ENCODE peak calls at places on chromosome 4, in eight cellular contexts. One of them, this sample, is unnamed.
A peak's percentile ranks its signal among the peaks of the same experiment; 100 is the strongest.

GRCh38 chr4:59805176-59805575 is 1395.0 kb upstream of the ADGRL3 start:
- DNase-seq in HAP-1: no peak
- DNase-seq in OCI-LY7: no peak
- DNase-seq in CD8-positive, alpha-beta T cell: no peak
- DNase-seq in aorta: no peak
- DNase-seq in cardiac fibroblast: no peak
- DNase-seq in H1: no peak
- DNase-seq in WERI-Rb-1: no peak
- DNase-seq in this sample: no peak

GRCh38 chr4:110104661-110105060 is 93.8 kb downstream of the ELOVL6 start:
- DNase-seq in HAP-1: no peak
- DNase-seq in OCI-LY7: no peak
- DNase-seq in CD8-positive, alpha-beta T cell: no peak
- DNase-seq in aorta: no peak
- DNase-seq in cardiac fibroblast: no peak
- DNase-seq in H1: no peak
- DNase-seq in WERI-Rb-1: no peak
- DNase-seq in this sample: no peak

GRCh38 chr4:15006416-15007024 is 4.2 kb downstream of the CPEB2 start:
- DNase-seq in HAP-1: no peak
- DNase-seq in OCI-LY7: peak; percentile 50
- DNase-seq in CD8-positive, alpha-beta T cell: no peak
- DNase-seq in aorta: no peak
- DNase-seq in cardiac fibroblast: no peak
- DNase-seq in H1: no peak
- DNase-seq in WERI-Rb-1: no peak
- DNase-seq in this sample: peak; percentile 41

GRCh38 chr4:136650541-136651277 is 881.6 kb downstream of the PCDH18 start:
- DNase-seq in HAP-1: peak; percentile 59
- DNase-seq in OCI-LY7: no peak
- DNase-seq in CD8-positive, alpha-beta T cell: no peak
- DNase-seq in aorta: no peak
- DNase-seq in cardiac fibroblast: peak; percentile 0
- DNase-seq in H1: no peak
- DNase-seq in WERI-Rb-1: no peak
- DNase-seq in this sample: peak; percentile 63

GRCh38 chr4:170990989-170991589 is 822.1 kb upstream of the GALNTL6 start:
- DNase-seq in HAP-1: peak; percentile 79
- DNase-seq in OCI-LY7: peak; percentile 37
- DNase-seq in CD8-positive, alpha-beta T cell: no peak
- DNase-seq in aorta: no peak
- DNase-seq in cardiac fibroblast: no peak
- DNase-seq in H1: peak; percentile 55
- DNase-seq in WERI-Rb-1: peak; percentile 66
- DNase-seq in this sample: peak; percentile 54

GRCh38 chr4:155413451-155413850 is 36.7 kb upstream of the MAP9 start:
- DNase-seq in HAP-1: no peak
- DNase-seq in OCI-LY7: no peak
- DNase-seq in CD8-positive, alpha-beta T cell: no peak
- DNase-seq in aorta: no peak
- DNase-seq in cardiac fibroblast: no peak
- DNase-seq in H1: no peak
- DNase-seq in WERI-Rb-1: no peak
- DNase-seq in this sample: no peak

GRCh38 chr4:143406523-143406922 is 69.8 kb downstream of the GAB1 start:
- DNase-seq in HAP-1: no peak
- DNase-seq in OCI-LY7: no peak
- DNase-seq in CD8-positive, alpha-beta T cell: no peak
- DNase-seq in aorta: peak; percentile 87
- DNase-seq in cardiac fibroblast: peak; percentile 80
- DNase-seq in H1: no peak
- DNase-seq in WERI-Rb-1: no peak
- DNase-seq in this sample: no peak

GRCh38 chr4:106104276-106104675 is 209.0 kb downstream of the NPNT start:
- DNase-seq in HAP-1: no peak
- DNase-seq in OCI-LY7: no peak
- DNase-seq in CD8-positive, alpha-beta T cell: no peak
- DNase-seq in aorta: no peak
- DNase-seq in cardiac fibroblast: no peak
- DNase-seq in H1: no peak
- DNase-seq in WERI-Rb-1: no peak
- DNase-seq in this sample: no peak

GRCh38 chr4:94500696-94501095 is 49.0 kb downstream of the PDLIM5 start:
- DNase-seq in HAP-1: no peak
- DNase-seq in OCI-LY7: no peak
- DNase-seq in CD8-positive, alpha-beta T cell: no peak
- DNase-seq in aorta: no peak
- DNase-seq in cardiac fibroblast: peak; percentile 53
- DNase-seq in H1: no peak
- DNase-seq in WERI-Rb-1: no peak
- DNase-seq in this sample: no peak

GRCh38 chr4:77037736-77038135 is 38.1 kb downstream of the CCNI start:
- DNase-seq in HAP-1: no peak
- DNase-seq in OCI-LY7: no peak
- DNase-seq in CD8-positive, alpha-beta T cell: no peak
- DNase-seq in aorta: no peak
- DNase-seq in cardiac fibroblast: no peak
- DNase-seq in H1: no peak
- DNase-seq in WERI-Rb-1: no peak
- DNase-seq in this sample: no peak

GRCh38 chr4:3257691-3258482 is 8.9 kb downstream of the MSANTD1 start:
- DNase-seq in HAP-1: no peak
- DNase-seq in OCI-LY7: no peak
- DNase-seq in CD8-positive, alpha-beta T cell: no peak
- DNase-seq in aorta: peak; percentile 60
- DNase-seq in cardiac fibroblast: peak; percentile 25
- DNase-seq in H1: no peak
- DNase-seq in WERI-Rb-1: peak; percentile 5
- DNase-seq in this sample: peak; percentile 87

GRCh38 chr4:74794341-74794801 is at the start of gene BTC:
- DNase-seq in HAP-1: no peak
- DNase-seq in OCI-LY7: no peak
- DNase-seq in CD8-positive, alpha-beta T cell: no peak
- DNase-seq in aorta: peak; percentile 77
- DNase-seq in cardiac fibroblast: peak; percentile 19
- DNase-seq in H1: peak; percentile 60
- DNase-seq in WERI-Rb-1: peak; percentile 73
- DNase-seq in this sample: peak; percentile 59

GRCh38 chr4:19739101-19739651 is 512.5 kb upstream of the SLIT2 start:
- DNase-seq in HAP-1: no peak
- DNase-seq in OCI-LY7: no peak
- DNase-seq in CD8-positive, alpha-beta T cell: no peak
- DNase-seq in aorta: no peak
- DNase-seq in cardiac fibroblast: peak; percentile 89
- DNase-seq in H1: no peak
- DNase-seq in WERI-Rb-1: no peak
- DNase-seq in this sample: peak; percentile 89

GRCh38 chr4:88064410-88064809 is 57.0 kb downstream of the PKD2 start:
- DNase-seq in HAP-1: no peak
- DNase-seq in OCI-LY7: no peak
- DNase-seq in CD8-positive, alpha-beta T cell: no peak
- DNase-seq in aorta: no peak
- DNase-seq in cardiac fibroblast: no peak
- DNase-seq in H1: no peak
- DNase-seq in WERI-Rb-1: no peak
- DNase-seq in this sample: no peak

GRCh38 chr4:156362581-156362980 is 408.9 kb upstream of the CTSO start:
- DNase-seq in HAP-1: no peak
- DNase-seq in OCI-LY7: no peak
- DNase-seq in CD8-positive, alpha-beta T cell: no peak
- DNase-seq in aorta: no peak
- DNase-seq in cardiac fibroblast: no peak
- DNase-seq in H1: no peak
- DNase-seq in WERI-Rb-1: no peak
- DNase-seq in this sample: peak; percentile 5

GRCh38 chr4:30718021-30718888 is 1.9 kb upstream of the PCDH7 start:
- DNase-seq in HAP-1: peak; percentile 15
- DNase-seq in OCI-LY7: no peak
- DNase-seq in CD8-positive, alpha-beta T cell: no peak
- DNase-seq in aorta: peak; percentile 92
- DNase-seq in cardiac fibroblast: peak; percentile 50
- DNase-seq in H1: peak; percentile 80
- DNase-seq in WERI-Rb-1: peak; percentile 50
- DNase-seq in this sample: peak; percentile 44
- H3K4me3 ChIP-seq in HAP-1: peak overlapping the region; percentile 35
- H3K4me3 ChIP-seq in OCI-LY7: no peak overlapping the region
- H3K4me3 ChIP-seq in CD8-positive, alpha-beta T cell: peak overlapping the region; percentile 52
- H3K4me3 ChIP-seq in aorta: peak overlapping the region; percentile 92
- H3K4me3 ChIP-seq in cardiac fibroblast: peak overlapping the region; percentile 61
- H3K4me3 ChIP-seq in H1: peak overlapping the region; percentile 82
- H3K4me3 ChIP-seq in WERI-Rb-1: peak overlapping the region; percentile 59
- H3K4me3 ChIP-seq in this sample: peak overlapping the region; percentile 70

GRCh38 chr4:73411731-73412414 is 7.8 kb downstream of the ALB start:
- DNase-seq in HAP-1: no peak
- DNase-seq in OCI-LY7: no peak
- DNase-seq in CD8-positive, alpha-beta T cell: no peak
- DNase-seq in aorta: no peak
- DNase-seq in cardiac fibroblast: no peak
- DNase-seq in H1: no peak
- DNase-seq in WERI-Rb-1: no peak
- DNase-seq in this sample: no peak

GRCh38 chr4:73413294-73413755 is 9.2 kb downstream of the ALB start:
- DNase-seq in HAP-1: no peak
- DNase-seq in OCI-LY7: no peak
- DNase-seq in CD8-positive, alpha-beta T cell: no peak
- DNase-seq in aorta: no peak
- DNase-seq in cardiac fibroblast: no peak
- DNase-seq in H1: no peak
- DNase-seq in WERI-Rb-1: no peak
- DNase-seq in this sample: no peak

GRCh38 chr4:73409978-73410588 is 6.0 kb downstream of the ALB start:
- DNase-seq in HAP-1: no peak
- DNase-seq in OCI-LY7: no peak
- DNase-seq in CD8-positive, alpha-beta T cell: no peak
- DNase-seq in aorta: no peak
- DNase-seq in cardiac fibroblast: no peak
- DNase-seq in H1: no peak
- DNase-seq in WERI-Rb-1: no peak
- DNase-seq in this sample: no peak

GRCh38 chr4:73409012-73409862 is 5.2 kb downstream of the ALB start:
- DNase-seq in HAP-1: no peak
- DNase-seq in OCI-LY7: no peak
- DNase-seq in CD8-positive, alpha-beta T cell: no peak
- DNase-seq in aorta: no peak
- DNase-seq in cardiac fibroblast: no peak
- DNase-seq in H1: no peak
- DNase-seq in WERI-Rb-1: no peak
- DNase-seq in this sample: no peak

DNA sequence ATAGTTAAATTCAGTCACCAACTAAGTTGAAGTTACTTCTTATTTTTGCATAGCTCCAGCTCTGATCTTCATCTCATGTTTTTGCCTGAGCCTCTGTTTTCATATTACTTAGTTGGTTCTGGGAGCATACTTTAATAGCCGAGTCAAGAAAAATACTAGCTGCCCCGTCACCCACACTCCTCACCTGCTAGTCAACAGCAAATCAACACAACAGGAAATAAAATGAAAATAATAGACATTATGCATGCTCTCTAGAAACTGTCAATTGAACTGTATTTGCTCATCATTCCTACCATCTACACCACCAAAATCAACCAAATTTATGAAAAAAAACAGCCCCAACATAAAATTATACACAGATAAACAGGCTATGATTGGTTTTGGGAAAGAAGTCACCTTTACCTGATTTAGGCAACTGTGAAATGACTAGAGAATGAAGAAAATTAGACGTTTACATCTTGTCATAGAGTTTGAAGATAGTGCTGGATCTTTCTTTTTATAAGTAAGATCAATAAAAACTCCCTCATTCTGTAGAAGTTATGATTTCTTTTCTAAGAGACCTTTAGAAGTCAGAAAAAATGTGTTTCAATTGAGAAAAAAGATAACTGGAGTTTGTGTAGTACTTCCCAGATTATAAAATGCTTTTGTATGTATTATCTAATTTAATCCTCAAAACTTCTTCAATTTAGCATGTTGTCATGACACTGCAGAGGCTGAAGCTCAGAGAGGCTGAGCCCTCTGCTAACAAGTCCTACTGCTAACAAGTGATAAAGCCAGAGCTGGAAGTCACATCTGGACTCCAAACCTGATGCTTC is 7.0 kb downstream of the ALB start:
- DNase-seq in HAP-1: no peak
- DNase-seq in OCI-LY7: no peak
- DNase-seq in CD8-positive, alpha-beta T cell: no peak
- DNase-seq in aorta: no peak
- DNase-seq in cardiac fibroblast: no peak
- DNase-seq in H1: no peak
- DNase-seq in WERI-Rb-1: no peak
- DNase-seq in this sample: no peak
- H3K4me3 ChIP-seq in HAP-1: no peak overlapping the region
- H3K4me3 ChIP-seq in OCI-LY7: no peak overlapping the region
- H3K4me3 ChIP-seq in CD8-positive, alpha-beta T cell: no peak overlapping the region
- H3K4me3 ChIP-seq in aorta: no peak overlapping the region
- H3K4me3 ChIP-seq in cardiac fibroblast: no peak overlapping the region
- H3K4me3 ChIP-seq in H1: no peak overlapping the region
- H3K4me3 ChIP-seq in WERI-Rb-1: no peak overlapping the region
- H3K4me3 ChIP-seq in this sample: no peak overlapping the region

GRCh38 chr4:151325320-151326246 is at the start of gene SH3D19:
- DNase-seq in HAP-1: peak; percentile 82
- DNase-seq in OCI-LY7: no peak
- DNase-seq in CD8-positive, alpha-beta T cell: no peak
- DNase-seq in aorta: peak; percentile 90
- DNase-seq in cardiac fibroblast: peak; percentile 84
- DNase-seq in H1: peak; percentile 75
- DNase-seq in WERI-Rb-1: peak; percentile 94
- DNase-seq in this sample: peak; percentile 74
- H3K4me3 ChIP-seq in HAP-1: peak within 1 kb of the TSS; percentile 44
- H3K4me3 ChIP-seq in OCI-LY7: no peak within 1 kb of the TSS
- H3K4me3 ChIP-seq in CD8-positive, alpha-beta T cell: peak within 1 kb of the TSS; percentile 27
- H3K4me3 ChIP-seq in aorta: peak within 1 kb of the TSS; percentile 86
- H3K4me3 ChIP-seq in cardiac fibroblast: peak within 1 kb of the TSS; percentile 69
- H3K4me3 ChIP-seq in H1: peak within 1 kb of the TSS; percentile 84
- H3K4me3 ChIP-seq in WERI-Rb-1: peak within 1 kb of the TSS; percentile 76
- H3K4me3 ChIP-seq in this sample: peak within 1 kb of the TSS; percentile 79

DNA sequence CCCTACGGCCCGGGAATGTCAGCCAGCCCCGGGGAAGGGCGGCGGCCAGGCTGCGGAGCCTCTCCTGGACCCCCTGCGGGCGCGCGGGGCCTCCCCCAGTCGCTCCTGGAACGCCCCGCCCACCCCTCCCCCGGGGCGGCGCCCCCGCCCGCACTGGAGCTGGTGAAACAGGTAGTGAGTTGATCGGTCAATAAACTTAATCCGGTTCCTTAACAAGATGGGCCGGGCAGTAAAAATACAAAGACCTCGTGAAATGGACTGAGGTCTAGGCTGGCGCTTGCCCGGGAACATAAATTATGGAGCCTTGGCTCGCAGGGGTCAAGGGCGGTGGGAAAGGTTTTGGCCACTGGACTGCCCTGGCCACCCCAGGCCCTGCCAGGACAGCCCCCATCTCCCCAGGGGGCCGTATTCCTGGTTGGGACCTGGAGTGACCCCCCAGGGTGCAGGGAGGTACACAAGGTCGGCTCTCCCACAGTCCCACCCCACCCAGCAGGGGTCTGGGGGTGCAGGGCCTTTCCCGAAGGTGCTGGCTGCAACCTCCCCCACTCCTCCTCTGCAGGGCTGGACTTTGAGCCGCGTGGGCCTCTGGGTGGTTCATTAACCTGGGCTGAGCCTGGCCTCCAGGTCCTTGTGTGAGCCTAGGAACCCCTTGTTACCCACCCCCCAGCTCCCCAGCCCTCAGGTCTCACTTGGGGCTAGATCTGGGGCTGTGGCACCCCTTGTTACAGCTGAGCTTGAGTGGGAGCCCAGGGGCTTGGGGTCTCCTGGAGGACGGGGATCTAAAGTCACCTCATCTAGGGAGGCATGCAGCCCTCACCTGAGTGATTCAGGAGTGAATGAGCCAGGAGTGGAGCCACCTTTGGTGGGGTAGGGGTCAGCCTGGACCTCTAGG is 2.5 kb downstream of the FGFR3 start:
- DNase-seq in HAP-1: peak; percentile 14
- DNase-seq in OCI-LY7: no peak
- DNase-seq in CD8-positive, alpha-beta T cell: no peak
- DNase-seq in aorta: no peak
- DNase-seq in cardiac fibroblast: no peak
- DNase-seq in H1: no peak
- DNase-seq in WERI-Rb-1: peak; percentile 42
- DNase-seq in this sample: no peak
- H3K4me3 ChIP-seq in HAP-1: peak overlapping the region; percentile 58
- H3K4me3 ChIP-seq in OCI-LY7: no peak overlapping the region
- H3K4me3 ChIP-seq in CD8-positive, alpha-beta T cell: no peak overlapping the region
- H3K4me3 ChIP-seq in aorta: no peak overlapping the region
- H3K4me3 ChIP-seq in cardiac fibroblast: no peak overlapping the region
- H3K4me3 ChIP-seq in H1: peak overlapping the region; percentile 63
- H3K4me3 ChIP-seq in WERI-Rb-1: peak overlapping the region; percentile 60
- H3K4me3 ChIP-seq in this sample: peak overlapping the region; percentile 76

This sample was measured in epithelial cell of esophagus.